ENCODE peak calls at places on chromosomes 13 and 19, in five cellular contexts. I is BE2C, K is HS-5, X is bronchial epithelial cell, J is pancreas. O is an unnamed sample.
A peak's percentile ranks its signal among the peaks of the same experiment; 100 is the strongest.

GRCh38 chr19:42204684-42205083 is 12.8 kb downstream of the DEDD2 start:
- DNase-seq in I (no peak), K (no peak), X (no peak), J (no peak), O (no peak)

GRCh38 chr19:58440556-58440955 is 603 bp upstream of the ZNF132 start:
- DNase-seq in I (no peak), K (no peak), X (no peak), J (no peak), O (no peak)

GRCh38 chr19:35552534-35553384 is 7.3 kb downstream of the TMEM147 start:
- DNase-seq in I (no peak), K (no peak), X (no peak), J (no peak), O (no peak)

GRCh38 chr13:94657167-94657566 is 55.2 kb downstream of the SOX21 start:
- DNase-seq in I (no peak), K (peak; percentile 14), X (peak; percentile 48), J (no peak), O (peak; percentile 49)

GRCh38 chr19:584240-585001 is 5.3 kb upstream of the HCN2 start:
- DNase-seq in I (peak; percentile 89), K (no peak), X (no peak), J (no peak), O (peak; percentile 63)

GRCh38 chr19:3283886-3284657 is 59.6 kb downstream of the CELF5 start:
- DNase-seq in I (no peak), K (no peak), X (no peak), J (no peak), O (no peak)

GRCh38 chr19:38699647-38700349 is 44.5 kb downstream of the CAPN12 start:
- DNase-seq in I (no peak), K (no peak), X (no peak), J (no peak), O (no peak)

GRCh38 chr19:46979103-46979769 is 40.4 kb upstream of the NPAS1 start:
- DNase-seq in I (no peak), K (no peak), X (no peak), J (no peak), O (no peak)

GRCh38 chr19:50460161-50460765 is 16.0 kb upstream of the EMC10 start:
- DNase-seq in I (no peak), K (peak; percentile 39), X (no peak), J (no peak), O (peak; percentile 16)

GRCh38 chr19:45450042-45450380 is 17.8 kb upstream of the FOSB start:
- DNase-seq in I (no peak), K (no peak), X (no peak), J (no peak), O (no peak)

GRCh38 chr19:956747-957451 is 27.2 kb upstream of the WDR18 start:
- DNase-seq in I (peak; percentile 37), K (no peak), X (no peak), J (no peak), O (peak; percentile 61)

GRCh38 chr13:49304763-49305695 is 57.3 kb downstream of the CDADC1 start:
- DNase-seq in I (no peak), K (no peak), X (no peak), J (no peak), O (no peak)

GRCh38 chr13:77584111-77584510 is 48.6 kb downstream of the SCEL start:
- DNase-seq in I (no peak), K (no peak), X (no peak), J (no peak), O (no peak)

GRCh38 chr13:45119469-45119989 is 781 bp upstream of the GTF2F2 start:
- DNase-seq in I (no peak), K (no peak), X (peak; percentile 28), J (no peak), O (peak; percentile 87)

GRCh38 chr19:13817018-13817614 is 21.9 kb downstream of the ZSWIM4 start:
- DNase-seq in I (no peak), K (no peak), X (no peak), J (peak; percentile 80), O (no peak)

GRCh38 chr13:45454204-45454603 is 10.5 kb upstream of the COG3 start:
- DNase-seq in I (no peak), K (no peak), X (no peak), J (no peak), O (no peak)

GRCh38 chr19:19592690-19593089 is 25.8 kb downstream of the PBX4 start:
- DNase-seq in I (no peak), K (no peak), X (no peak), J (no peak), O (no peak)

O was measured in fibroblast of villous mesenchyme.